ENCODE peak calls at places on chromosomes 7 and 10, in six cellular contexts. R is sigmoid colon, A is thoracic aorta, O is cardiac fibroblast, S is right lobe of liver, V is pancreas. T is an unnamed sample.
A peak's percentile ranks its signal among the peaks of the same experiment; 100 is the strongest.

GRCh38 chr10:31188792-31189406 is 130.1 kb upstream of the ZEB1 start:
- DNase-seq in R (no peak), A (no peak), O (peak; percentile 56), S (no peak), V (no peak), T (no peak)

GRCh38 chr10:29210469-29210868 is 78.4 kb upstream of the LYZL1 start:
- DNase-seq in R (no peak), A (no peak), O (peak; percentile 4), S (no peak), V (no peak), T (no peak)

GRCh38 chr7:156735861-156736260 is 95.3 kb downstream of the RNF32 start:
- DNase-seq in R (no peak), A (no peak), O (peak; percentile 78), S (no peak), V (no peak), T (no peak)

GRCh38 chr10:63917363-63917762 is 396.2 kb downstream of the REEP3 start:
- DNase-seq in R (no peak), A (no peak), O (no peak), S (no peak), V (no peak), T (no peak)

GRCh38 chr10:132148261-132149251 is 38.2 kb upstream of the DPYSL4 start:
- DNase-seq in R (peak; percentile 54), A (no peak), O (no peak), S (no peak), V (no peak), T (no peak)

GRCh38 chr10:124672181-124672638 is 72.0 kb downstream of the FAM53B start:
- DNase-seq in R (no peak), A (no peak), O (no peak), S (peak; percentile 13), V (no peak), T (no peak)

GRCh38 chr7:131606346-131607290 is 50.2 kb upstream of the PODXL start:
- DNase-seq in R (no peak), A (no peak), O (no peak), S (no peak), V (no peak), T (peak; percentile 47)

GRCh38 chr10:20888620-20889337 is 8.3 kb downstream of the NEBL start:
- DNase-seq in R (no peak), A (no peak), O (peak; percentile 51), S (no peak), V (no peak), T (no peak)

GRCh38 chr7:75962607-75963382 is 31.6 kb downstream of the TMEM120A start:
- DNase-seq in R (no peak), A (no peak), O (peak; percentile 69), S (peak; percentile 28), V (no peak), T (no peak)

GRCh38 chr10:74977913-74978847 is 133.3 kb upstream of the SAMD8 start:
- DNase-seq in R (no peak), A (no peak), O (no peak), S (no peak), V (no peak), T (no peak)

GRCh38 chr7:134502463-134502862 is 24.9 kb upstream of the AKR1B10 start:
- DNase-seq in R (peak; percentile 85), A (no peak), O (peak; percentile 84), S (no peak), V (no peak), T (peak; percentile 58)

GRCh38 chr7:84502222-84502621 is 307.6 kb upstream of the SEMA3A start:
- DNase-seq in R (no peak), A (no peak), O (no peak), S (no peak), V (no peak), T (no peak)

GRCh38 chr7:495761-496321 is 23.8 kb downstream of the PDGFA start:
- DNase-seq in R (peak; percentile 54), A (no peak), O (no peak), S (peak; percentile 21), V (peak; percentile 11), T (no peak)

GRCh38 chr10:77165445-77166316 is 471.9 kb downstream of the KCNMA1 start:
- DNase-seq in R (peak; percentile 69), A (no peak), O (peak; percentile 84), S (no peak), V (peak; percentile 25), T (peak; percentile 68)

GRCh38 chr7:36916116-36916515 is 191.8 kb upstream of the AOAH start:
- DNase-seq in R (no peak), A (no peak), O (no peak), S (no peak), V (no peak), T (no peak)

GRCh38 chr10:110363572-110364411 is 59.1 kb upstream of the SMNDC1 start:
- DNase-seq in R (no peak), A (no peak), O (no peak), S (peak; percentile 71), V (no peak), T (peak; percentile 56)

GRCh38 chr7:139680676-139681462 is 96.9 kb downstream of the HIPK2 start:
- DNase-seq in R (no peak), A (peak; percentile 92), O (peak; percentile 99), S (no peak), V (no peak), T (peak; percentile 97)

GRCh38 chr10:11149499-11149898 is 131.8 kb downstream of the CELF2 start:
- DNase-seq in R (no peak), A (no peak), O (no peak), S (no peak), V (no peak), T (no peak)

GRCh38 chr7:24821045-24821853 is 64.0 kb upstream of the GSDME start:
- DNase-seq in R (peak; percentile 77), A (peak; percentile 9), O (peak; percentile 95), S (peak; percentile 40), V (no peak), T (peak; percentile 98)

GRCh38 chr10:114367041-114367675 is 37.1 kb downstream of the AFAP1L2 start:
- DNase-seq in R (no peak), A (no peak), O (no peak), S (no peak), V (no peak), T (no peak)

GRCh38 chr10:29328988-29329387 is 40.1 kb downstream of the LYZL1 start:
- DNase-seq in R (peak; percentile 79), A (no peak), O (no peak), S (no peak), V (no peak), T (no peak)

GRCh38 chr7:73622909-73623797 is 1.2 kb downstream of the MLXIPL start:
- DNase-seq in R (peak; percentile 81), A (no peak), O (no peak), S (peak; percentile 92), V (peak; percentile 45), T (no peak)

DNA sequence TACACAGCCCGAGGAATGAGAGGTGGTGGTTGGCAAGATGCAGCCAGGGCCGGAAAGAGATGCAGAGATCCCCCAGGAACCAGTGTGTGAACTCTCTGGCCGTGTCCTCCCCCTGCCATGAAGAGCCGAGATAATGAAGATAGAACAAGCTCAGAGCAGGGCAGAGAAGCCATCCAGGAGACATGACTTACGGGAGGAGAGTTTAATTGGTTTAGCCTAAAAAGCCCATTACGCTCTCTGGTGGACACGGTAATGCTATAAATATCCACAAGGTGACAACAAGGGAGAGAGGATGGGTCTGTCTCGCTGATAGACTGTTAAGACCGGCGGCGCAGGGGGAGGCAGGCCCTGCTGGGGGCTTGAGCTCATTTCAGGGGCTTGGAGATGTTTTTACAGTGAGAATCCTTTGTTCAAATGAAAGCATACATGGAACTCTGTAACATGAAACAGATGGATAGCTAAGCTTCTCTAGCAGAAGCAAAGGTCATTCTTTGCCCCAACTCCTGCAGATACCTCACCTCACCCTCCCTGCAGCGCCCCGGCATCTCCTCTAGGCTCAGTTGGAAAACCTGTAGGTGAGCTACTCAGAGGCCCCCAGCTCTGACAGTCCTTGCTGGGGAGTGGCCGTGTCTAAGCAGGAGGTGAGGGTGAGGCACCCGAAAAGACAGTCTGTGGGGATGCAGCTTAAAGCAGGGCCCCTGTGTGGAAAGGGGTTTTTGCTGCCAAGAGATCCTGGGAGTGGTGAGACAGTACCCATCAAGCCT is 40.8 kb upstream of the LOXL4 start:
- DNase-seq in R (no peak), A (no peak), O (no peak), S (no peak), V (no peak), T (no peak)
- H3K4me3 ChIP-seq in R (no peak overlapping the region), A (no peak overlapping the region), O (peak overlapping the region; percentile 17), S (no peak overlapping the region), V (no peak overlapping the region), T (no peak overlapping the region)

DNA sequence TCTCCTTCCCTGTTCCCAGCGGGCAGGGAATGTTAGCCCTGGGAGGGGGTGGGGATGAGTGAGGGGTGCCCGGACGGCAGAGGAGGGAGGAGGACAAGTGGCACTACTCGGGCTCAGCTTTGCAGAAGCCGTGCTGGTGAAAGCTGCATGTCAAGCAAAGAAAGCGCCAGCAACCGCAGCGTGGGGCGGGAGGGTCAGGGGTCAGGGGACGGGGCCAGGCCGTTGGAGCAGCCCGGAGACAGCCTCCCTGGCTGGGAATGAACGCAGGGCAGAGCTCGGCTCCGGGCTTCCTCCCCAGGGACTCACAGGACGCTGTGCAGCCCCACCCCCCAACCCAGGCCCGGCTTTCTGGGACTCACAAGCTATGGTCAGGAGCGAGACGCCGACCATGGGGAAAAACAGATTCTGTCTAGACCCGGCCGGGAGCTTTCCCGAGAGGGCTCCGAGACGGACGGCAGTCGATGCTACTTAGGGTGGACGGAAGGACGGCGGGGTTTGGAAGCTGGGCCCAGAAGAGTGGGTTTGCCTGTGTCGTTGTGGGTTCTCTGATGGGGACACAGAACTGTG is 113.4 kb downstream of the VIPR2 start:
- DNase-seq in R (peak; percentile 77), A (no peak), O (no peak), S (no peak), V (peak; percentile 29), T (no peak)
- H3K4me3 ChIP-seq in R (peak overlapping the region; percentile 43), A (peak overlapping the region; percentile 78), O (peak overlapping the region; percentile 38), S (peak overlapping the region; percentile 50), V (peak overlapping the region; percentile 26), T (no peak overlapping the region)

DNA sequence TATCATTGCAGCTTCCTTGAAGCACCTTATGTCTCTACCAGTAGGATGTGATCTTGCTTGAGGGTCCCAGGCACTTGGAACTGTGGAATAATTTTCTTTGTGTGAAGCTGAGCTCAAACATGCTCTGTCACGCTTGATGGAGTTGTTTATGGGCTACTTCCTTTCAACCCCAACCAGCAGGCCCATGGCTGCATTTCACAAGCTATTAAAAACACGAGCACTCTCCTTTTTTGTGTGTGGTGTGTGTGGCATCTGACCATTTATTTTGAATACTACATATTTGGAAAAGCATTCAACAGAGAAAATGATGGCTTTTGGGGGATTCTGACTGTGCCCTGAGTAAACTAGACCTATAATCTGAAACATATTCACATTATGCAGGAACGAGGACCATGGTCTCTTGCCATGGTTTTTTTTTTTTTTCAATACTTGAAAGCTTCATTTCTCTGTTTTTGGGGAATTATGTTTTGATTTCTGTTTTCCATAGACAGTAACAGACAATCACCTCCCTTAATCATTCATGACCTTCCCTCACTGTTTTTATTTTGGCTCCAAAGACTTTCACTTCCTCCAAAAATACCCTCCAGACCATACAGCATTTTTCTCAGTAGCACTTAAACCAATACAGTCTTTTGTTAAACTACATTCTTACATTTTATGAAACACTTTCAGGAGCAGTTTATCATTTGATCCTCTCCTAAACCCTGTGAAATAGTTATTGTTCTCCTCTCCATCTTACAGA is 233.6 kb upstream of the BMPER start:
- DNase-seq in R (no peak), A (no peak), O (no peak), S (no peak), V (no peak), T (no peak)
- H3K4me3 ChIP-seq in R (no peak overlapping the region), A (no peak overlapping the region), O (no peak overlapping the region), S (no peak overlapping the region), V (no peak overlapping the region), T (no peak overlapping the region)

DNA sequence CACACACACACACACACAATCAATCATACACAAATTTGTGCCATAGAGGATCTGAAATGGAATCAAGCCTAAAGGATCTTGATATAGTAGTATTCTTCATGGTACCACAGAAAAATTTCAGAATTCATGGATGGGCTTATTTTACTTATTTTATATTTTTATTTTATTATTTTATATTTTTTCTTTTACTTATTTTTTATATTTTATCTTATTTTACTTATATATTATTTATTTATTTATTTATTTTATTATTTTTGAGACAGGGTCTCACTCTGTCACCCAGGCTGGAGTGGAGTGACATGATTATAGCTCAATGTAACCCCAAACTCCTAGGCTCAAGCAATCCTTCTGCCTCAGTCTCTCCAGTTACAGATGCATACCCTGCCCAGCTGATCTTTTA is 16.7 kb downstream of the SHTN1 start:
- DNase-seq in R (no peak), A (no peak), O (no peak), S (no peak), V (no peak), T (no peak)
- H3K4me3 ChIP-seq in R (no peak overlapping the region), A (no peak overlapping the region), O (no peak overlapping the region), S (no peak overlapping the region), V (no peak overlapping the region), T (no peak overlapping the region)

T was measured in mammary epithelial cell.